ENCODE peak calls at places on chromosomes 5 and 9, in seven cellular contexts. V is stimulated activated naive CD8-positive, alpha-beta T cell treated with anti-CD3 and anti-CD28 coated beads, Interleukin-15, amount 100 ng/mL, for 72 hours; M is posterior vena cava; Z is DMS153; X is GM03348; C is left colon; J is CD8-positive, alpha-beta memory T cell. I is an unnamed sample.

GRCh38 chr5:37734114-37734513 is 105.7 kb downstream of the GDNF start:
- DNase-seq in V (no peak), M (no peak), Z (no peak), X (no peak), C (no peak), J (no peak), I (no peak)

GRCh38 chr9:112535811-112536210 is 49.2 kb downstream of the KIAA1958 start:
- DNase-seq in V (no peak), M (no peak), Z (no peak), X (peak), C (no peak), J (no peak), I (no peak)

GRCh38 chr5:37568893-37569292 is 189.8 kb downstream of the WDR70 start:
- DNase-seq in V (no peak), M (no peak), Z (no peak), X (no peak), C (no peak), J (no peak), I (no peak)

GRCh38 chr9:118650407-118650806 is 718.8 kb downstream of the BRINP1 start:
- DNase-seq in V (no peak), M (no peak), Z (no peak), X (no peak), C (no peak), J (no peak), I (no peak)

GRCh38 chr9:133824106-133824801 is 86.1 kb upstream of the SARDH start:
- DNase-seq in V (no peak), M (no peak), Z (no peak), X (no peak), C (no peak), J (no peak), I (no peak)

GRCh38 chr9:88476491-88477271 is 58.3 kb upstream of the NXNL2 start:
- DNase-seq in V (no peak), M (no peak), Z (no peak), X (no peak), C (no peak), J (no peak), I (no peak)

GRCh38 chr9:109167716-109168115 is 667 bp upstream of the FRRS1L start:
- DNase-seq in V (no peak), M (no peak), Z (no peak), X (no peak), C (no peak), J (no peak), I (no peak)

GRCh38 chr9:134014946-134015345 is 10.3 kb upstream of the BRD3OS start:
- DNase-seq in V (no peak), M (no peak), Z (no peak), X (no peak), C (no peak), J (no peak), I (no peak)

GRCh38 chr5:174678107-174678506 is 46.3 kb upstream of the MSX2 start:
- DNase-seq in V (no peak), M (no peak), Z (no peak), X (no peak), C (no peak), J (no peak), I (no peak)

GRCh38 chr5:104347119-104347708 is 784.6 kb upstream of the NUDT12 start:
- DNase-seq in V (no peak), M (no peak), Z (no peak), X (no peak), C (no peak), J (no peak), I (no peak)

GRCh38 chr5:58127486-58128220 is 332.2 kb downstream of the PLK2 start:
- DNase-seq in V (no peak), M (no peak), Z (no peak), X (no peak), C (no peak), J (no peak), I (no peak)

GRCh38 chr5:142915840-142916424 is 145.8 kb downstream of the ARHGAP26 start:
- DNase-seq in V (no peak), M (no peak), Z (no peak), X (peak), C (peak), J (no peak), I (no peak)

GRCh38 chr9:14480561-14480960 is 166.6 kb upstream of the NFIB start:
- DNase-seq in V (no peak), M (no peak), Z (peak), X (no peak), C (no peak), J (no peak), I (no peak)

GRCh38 chr5:29077451-29077850 is 2039.1 kb upstream of the CDH9 start:
- DNase-seq in V (no peak), M (no peak), Z (no peak), X (no peak), C (no peak), J (no peak), I (no peak)

GRCh38 chr5:116084231-116084630 is 594 bp upstream of the COMMD10 start:
- DNase-seq in V (peak), M (no peak), Z (peak), X (peak), C (peak), J (peak), I (no peak)

I was measured in CD4-positive, alpha-beta T cell.